ENCODE peak calls at places on chromosomes 13 and 19, in nine cellular contexts. F is NCI-H748 treated with DMSO at 0.1 percent for 48 hours, C is HFFc6, I is NCI-H1092, H is hepatocyte, Q is left ventricle myocardium superior, J is amygdala, G is tibial nerve, U is choroid plexus epithelial cell. M is an unnamed sample.

GRCh38 chr19:12833747-12834417 is 497 bp downstream of the RTBDN start:
- DNase-seq in F (peak), H (peak), U (no peak), Q (peak), I (peak), C (no peak), J (no peak), G (no peak), M (no peak)

GRCh38 chr19:40580619-40581018 is 3.9 kb downstream of the SHKBP1 start:
- DNase-seq in J (no peak), I (no peak), U (no peak), Q (no peak), G (no peak), C (no peak), F (no peak), H (no peak), M (no peak)

GRCh38 chr13:51643882-51644281 is 59.6 kb downstream of the WDFY2 start:
- DNase-seq in H (no peak), U (peak), C (peak), F (no peak), J (no peak), Q (no peak), I (no peak), G (no peak), M (peak)

GRCh38 chr13:43058318-43058674 is 34.9 kb downstream of the DNAJC15 start:
- DNase-seq in U (peak), H (peak), Q (no peak), I (no peak), C (peak), J (no peak), F (peak), G (no peak), M (no peak)

GRCh38 chr19:44725251-44725650 is 23.3 kb upstream of the BCL3 start:
- DNase-seq in Q (no peak), I (no peak), G (no peak), H (peak), C (no peak), U (no peak), F (no peak), J (no peak), M (no peak)

GRCh38 chr19:3899531-3900294 is 19.2 kb downstream of the ATCAY start:
- DNase-seq in C (no peak), F (no peak), U (no peak), J (no peak), I (no peak), H (peak), Q (no peak), G (no peak), M (no peak)

GRCh38 chr13:45419945-45420344 is 1.8 kb upstream of the SLC25A30 start:
- DNase-seq in I (no peak), H (no peak), G (no peak), F (no peak), C (no peak), U (no peak), J (no peak), Q (no peak), M (no peak)

GRCh38 chr19:54338521-54338920 is 441 bp downstream of the LILRA4 start:
- DNase-seq in U (no peak), Q (no peak), G (no peak), H (no peak), C (no peak), J (no peak), I (no peak), F (no peak), M (no peak)

GRCh38 chr13:107244241-107244640 is 676.3 kb upstream of the ARGLU1 start:
- DNase-seq in G (no peak), H (no peak), U (no peak), F (no peak), C (no peak), J (no peak), I (no peak), Q (no peak), M (no peak)

GRCh38 chr19:55390461-55390880 is 4.7 kb downstream of the RPL28 start:
- DNase-seq in J (no peak), C (no peak), U (peak), I (no peak), G (no peak), H (no peak), F (no peak), Q (no peak), M (no peak)

GRCh38 chr13:62838891-62839290 is 1423.2 kb upstream of the PCDH20 start:
- DNase-seq in J (no peak), F (no peak), I (no peak), C (no peak), Q (no peak), U (no peak), G (no peak), H (no peak), M (no peak)

GRCh38 chr19:12952488-12953455 is 4.3 kb downstream of the GADD45GIP1 start:
- DNase-seq in J (peak), I (peak), C (peak), G (no peak), U (peak), F (no peak), Q (peak), H (no peak), M (peak)

GRCh38 chr19:4575267-4575793 is 15.8 kb upstream of the SEMA6B start:
- DNase-seq in H (peak), U (peak), G (no peak), Q (peak), F (no peak), C (peak), I (no peak), J (no peak), M (peak)

GRCh38 chr19:8702350-8702749 is 3.8 kb upstream of the ACTL9 start:
- DNase-seq in C (no peak), G (no peak), Q (no peak), U (no peak), F (no peak), H (no peak), I (no peak), J (no peak), M (no peak)

GRCh38 chr19:17311455-17312248 is 2.3 kb downstream of the DDA1 start:
- DNase-seq in C (peak), H (peak), Q (no peak), I (no peak), F (no peak), G (no peak), J (no peak), U (peak), M (peak)

GRCh38 chr19:14507704-14508246 is 10.4 kb downstream of the DNAJB1 start:
- DNase-seq in J (no peak), F (no peak), I (no peak), G (no peak), U (peak), Q (no peak), C (peak), H (peak), M (peak)

GRCh38 chr19:7595466-7596133 is at the start of gene CAMSAP3:
- DNase-seq in J (no peak), Q (peak), U (no peak), I (peak), G (no peak), H (peak), C (no peak), F (peak), M (no peak)

GRCh38 chr19:16521715-16522289 is 20.4 kb downstream of the CHERP start:
- DNase-seq in G (no peak), J (no peak), Q (no peak), U (no peak), F (no peak), H (no peak), I (no peak), C (no peak), M (no peak)

GRCh38 chr13:36000028-36000427 is 131.2 kb downstream of the DCLK1 start:
- DNase-seq in F (no peak), J (no peak), C (no peak), U (no peak), Q (no peak), G (no peak), I (no peak), H (no peak), M (no peak)

GRCh38 chr19:10402441-10403038 is 802 bp downstream of the CDC37 start:
- DNase-seq in Q (no peak), C (peak), F (no peak), I (no peak), J (no peak), H (peak), U (peak), G (no peak), M (no peak)

GRCh38 chr19:4444765-4445741 is 12.5 kb downstream of the UBXN6 start:
- DNase-seq in C (no peak), Q (no peak), G (no peak), I (no peak), F (no peak), J (no peak), H (no peak), U (peak), M (no peak)

GRCh38 chr13:25397763-25398162 is 26.0 kb downstream of the ATP8A2 start:
- DNase-seq in F (no peak), H (no peak), I (no peak), G (no peak), Q (no peak), C (no peak), U (no peak), J (no peak), M (no peak)

GRCh38 chr19:41217741-41218140 is 1.3 kb upstream of the AXL start:
- DNase-seq in C (no peak), I (no peak), U (no peak), G (no peak), H (no peak), J (no peak), F (no peak), Q (no peak), M (no peak)

GRCh38 chr13:94849254-94849653 is 136.9 kb upstream of the SOX21 start:
- DNase-seq in I (no peak), F (no peak), G (no peak), C (no peak), U (no peak), J (no peak), Q (no peak), H (no peak), M (no peak)